ENCODE peak calls at places on chromosome 11, in four cellular contexts. K is brain microvascular endothelial cell, N is coronary artery, L is tibial nerve. T is an unnamed sample.

GRCh38 chr11:43504316-43504950 is 145.7 kb downstream of the TTC17 start:
- DNase-seq in L (no peak), K (peak), N (no peak), T (no peak)

GRCh38 chr11:69374110-69374981 is 80.4 kb downstream of the MYEOV start:
- DNase-seq in N (peak), K (no peak), L (no peak), T (peak)

GRCh38 chr11:125175896-125176575 is 11.5 kb downstream of the PKNOX2 start:
- DNase-seq in K (no peak), L (no peak), N (no peak), T (no peak)

GRCh38 chr11:132087148-132087547 is 716.7 kb downstream of the NTM start:
- DNase-seq in N (no peak), K (no peak), L (no peak), T (no peak)

GRCh38 chr11:70065318-70066135 is 12.6 kb upstream of the ANO1 start:
- DNase-seq in K (no peak), L (no peak), N (peak), T (peak)

GRCh38 chr11:47857485-47858168 is 9.5 kb upstream of the NUP160 start:
- DNase-seq in N (no peak), K (no peak), L (no peak), T (no peak)

GRCh38 chr11:1236316-1237127 is 13.7 kb downstream of the MUC5B start:
- DNase-seq in N (no peak), L (no peak), K (no peak), T (no peak)

GRCh38 chr11:13376838-13377237 is 86.2 kb downstream of the BTBD10 start:
- DNase-seq in L (no peak), N (no peak), K (no peak), T (no peak)

GRCh38 chr11:108199446-108200321 is 22.8 kb downstream of the NPAT start:
- DNase-seq in L (no peak), K (peak), N (no peak), T (no peak)

GRCh38 chr11:36056160-36056751 is 112.4 kb downstream of the LDLRAD3 start:
- DNase-seq in L (no peak), N (no peak), K (peak), T (no peak)

GRCh38 chr11:85590848-85591483 is 36.2 kb downstream of the DLG2 start:
- DNase-seq in N (no peak), L (no peak), K (peak), T (no peak)

GRCh38 chr11:57566035-57566504 is 1.4 kb downstream of the UBE2L6 start:
- DNase-seq in L (peak), N (no peak), K (peak), T (peak)

GRCh38 chr11:74726547-74727182 is 4.6 kb downstream of the CHRDL2 start:
- DNase-seq in K (peak), N (no peak), L (peak), T (peak)

GRCh38 chr11:123313261-123313660 is 116.8 kb upstream of the GRAMD1B start:
- DNase-seq in L (no peak), K (no peak), N (no peak), T (no peak)

GRCh38 chr11:131677832-131678470 is 307.5 kb downstream of the NTM start:
- DNase-seq in N (no peak), K (no peak), L (no peak), T (no peak)

GRCh38 chr11:129375731-129376657 is at the start of gene BARX2:
- DNase-seq in L (no peak), N (no peak), K (peak), T (no peak)

GRCh38 chr11:119016216-119017009 is 1.7 kb downstream of the RPS25 start:
- DNase-seq in L (no peak), K (no peak), N (no peak), T (no peak)

GRCh38 chr11:125777309-125777708 is 1.3 kb downstream of the PATE2 start:
- DNase-seq in K (peak), N (no peak), L (no peak), T (no peak)

GRCh38 chr11:2295971-2296912 is 5.5 kb downstream of the C11orf21 start:
- DNase-seq in K (no peak), N (peak), L (no peak), T (peak)

GRCh38 chr11:64040684-64041267 is 5.0 kb downstream of the FLRT1 start:
- DNase-seq in L (no peak), K (no peak), N (no peak), T (no peak)

GRCh38 chr11:112822478-112823274 is 138.5 kb upstream of the NCAM1 start:
- DNase-seq in L (no peak), N (no peak), K (no peak), T (no peak)

GRCh38 chr11:46697303-46697702 is 3.1 kb downstream of the ARHGAP1 start:
- DNase-seq in K (peak), L (no peak), N (no peak), T (no peak)

GRCh38 chr11:17604913-17605230 is 57.8 kb downstream of the OTOG start:
- DNase-seq in L (no peak), K (no peak), N (no peak), T (peak)

GRCh38 chr11:112795896-112796686 is 165.1 kb upstream of the NCAM1 start:
- DNase-seq in K (no peak), L (no peak), N (peak), T (no peak)

GRCh38 chr11:64687204-64687603 is 35.8 kb downstream of the NRXN2 start:
- DNase-seq in L (peak), K (no peak), N (peak), T (no peak)

GRCh38 chr11:89489930-89490329 is 1.2 kb downstream of the NOX4 start:
- DNase-seq in L (no peak), N (no peak), K (no peak), T (no peak)

GRCh38 chr11:114308689-114309089 is 12.5 kb downstream of the NNMT start:
- DNase-seq in L (peak), N (peak), K (no peak), T (peak)

GRCh38 chr11:1546536-1547466 is 25.3 kb downstream of the DUSP8 start:
- DNase-seq in L (no peak), K (no peak), N (no peak), T (no peak)

GRCh38 chr11:17827006-17827405 is 92.4 kb downstream of the KCNC1 start:
- DNase-seq in N (no peak), L (no peak), K (no peak), T (no peak)

GRCh38 chr11:36349345-36350136 is 53.5 kb downstream of the PRR5L start:
- DNase-seq in K (no peak), N (no peak), L (no peak), T (no peak)

GRCh38 chr11:126452256-126452655 is 96.8 kb downstream of the ST3GAL4 start:
- DNase-seq in K (no peak), N (no peak), L (no peak), T (no peak)

GRCh38 chr11:2483426-2483825 is 38.6 kb downstream of the KCNQ1 start:
- DNase-seq in L (no peak), K (no peak), N (peak), T (no peak)

GRCh38 chr11:130212431-130212961 is 52.9 kb downstream of the ST14 start:
- DNase-seq in K (no peak), N (peak), L (no peak), T (peak)

GRCh38 chr11:134486106-134486505 is 74.1 kb upstream of the B3GAT1 start:
- DNase-seq in K (no peak), N (peak), L (no peak), T (no peak)

GRCh38 chr11:46367244-46367915 is 14.1 kb upstream of the MDK start:
- DNase-seq in K (no peak), L (peak), N (no peak), T (no peak)

GRCh38 chr11:1389932-1390587 is at the start of gene BRSK2:
- DNase-seq in N (no peak), K (no peak), L (no peak), T (no peak)

GRCh38 chr11:72084076-72084475 is 3.4 kb downstream of the LRRC51 start:
- DNase-seq in N (no peak), L (no peak), K (no peak), T (no peak)

GRCh38 chr11:128931661-128932060 is 11.0 kb downstream of the TP53AIP1 start:
- DNase-seq in L (no peak), N (no peak), K (no peak), T (no peak)

DNA sequence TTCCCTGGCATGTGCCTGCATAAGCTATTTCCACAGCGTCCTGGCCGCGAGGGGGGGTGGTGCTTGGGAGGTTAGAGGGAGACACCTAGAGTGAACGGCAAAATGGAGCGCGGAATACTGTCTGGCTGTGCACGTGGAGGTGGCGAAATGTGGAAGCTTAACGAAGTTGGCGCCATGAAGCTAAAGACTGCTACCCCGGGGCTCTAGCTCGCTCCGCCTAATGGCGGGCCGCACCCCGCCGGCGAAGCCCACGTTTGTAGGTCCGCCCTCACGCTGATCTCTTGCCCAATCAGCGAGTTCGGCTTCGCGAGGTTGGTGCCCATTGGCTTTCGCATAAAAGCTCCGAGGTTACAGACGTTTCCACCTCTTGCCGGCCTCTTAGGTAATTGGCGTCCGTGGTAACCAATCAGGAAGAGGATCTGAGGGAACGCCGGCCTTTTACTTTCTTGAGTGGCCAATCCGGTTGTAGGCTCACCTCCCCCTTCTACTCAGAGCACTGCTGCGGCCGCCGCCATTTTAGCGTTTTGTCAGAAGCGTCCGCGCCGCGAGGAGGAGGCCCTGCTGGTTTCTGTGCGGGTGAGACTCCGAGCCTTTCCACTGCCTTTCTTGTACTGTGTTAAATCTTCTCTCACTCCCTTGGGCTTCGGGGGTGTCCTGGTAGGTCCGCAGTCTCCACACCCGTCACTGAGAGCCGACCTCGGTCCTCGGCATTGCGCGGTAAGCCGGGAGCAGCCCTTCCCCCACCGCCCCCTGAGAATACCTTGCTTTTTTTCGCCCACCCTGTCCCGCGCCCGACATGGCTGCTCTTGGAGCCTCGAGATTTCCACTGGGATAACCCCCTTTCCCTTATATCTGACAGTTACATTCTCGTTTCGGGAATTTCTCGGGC is at the start of gene RBM4:
- DNase-seq in L (peak), N (peak), K (peak), T (peak)
- TF ChIP-seq CTCF in L (no peak), N (no peak), K (peak), T (no peak)

GRCh38 chr11:60910711-60911366 is 3.1 kb upstream of the TMEM109 start:
- DNase-seq in L (no peak), N (no peak), K (no peak), T (no peak)
- H3K27ac ChIP-seq in L (no peak), N (peak), K (no peak), T (no peak)

GRCh38 chr11:121334973-121335711 is 42.6 kb downstream of the SC5D start:
- DNase-seq in N (no peak), L (no peak), K (no peak), T (no peak)
- TF ChIP-seq CTCF in N (no peak), L (no peak), K (peak), T (peak)

GRCh38 chr11:105856954-105857353 is 165.1 kb downstream of the MSANTD4 start:
- DNase-seq in L (no peak), N (no peak), K (no peak), T (no peak)

GRCh38 chr11:105867742-105868141 is 154.3 kb downstream of the MSANTD4 start:
- DNase-seq in N (no peak), L (no peak), K (no peak), T (no peak)

GRCh38 chr11:105861225-105861624 is 160.8 kb downstream of the MSANTD4 start:
- DNase-seq in N (no peak), K (no peak), L (no peak), T (no peak)

GRCh38 chr11:105860105-105860504 is 161.9 kb downstream of the MSANTD4 start:
- DNase-seq in K (no peak), N (no peak), L (no peak), T (no peak)

DNA sequence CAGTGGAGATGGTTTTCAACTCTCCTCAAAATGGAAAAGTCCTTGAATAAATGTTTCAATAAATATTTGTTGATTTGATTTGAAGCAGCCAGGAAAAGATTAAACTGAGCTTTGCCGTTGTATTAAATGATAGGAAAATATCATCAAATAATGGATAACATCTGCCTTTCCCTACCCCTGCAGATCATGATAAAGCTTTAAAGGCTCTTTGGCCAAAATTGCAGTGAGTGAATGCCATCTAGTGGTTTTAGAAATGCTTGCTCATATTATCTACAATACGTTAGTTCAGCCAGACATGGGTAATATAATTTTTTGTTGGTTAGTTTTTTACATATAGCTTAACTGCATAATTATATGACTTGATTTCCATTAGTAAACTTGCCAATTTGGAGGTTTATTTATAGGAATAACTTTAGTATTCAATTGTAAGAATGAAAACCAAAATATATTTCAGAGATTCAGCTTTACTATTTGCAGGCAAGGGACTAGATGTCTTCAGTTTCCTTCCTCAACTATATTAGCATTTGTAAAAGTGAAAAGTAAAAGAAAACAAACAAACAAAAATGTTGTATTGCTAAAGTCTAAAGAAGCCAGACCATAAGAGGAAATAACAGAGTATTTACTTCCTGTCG is 159.2 kb downstream of the MSANTD4 start:
- DNase-seq in L (no peak), N (no peak), K (peak), T (no peak)
- H3K27ac ChIP-seq in L (no peak), N (no peak), K (no peak), T (no peak)

DNA sequence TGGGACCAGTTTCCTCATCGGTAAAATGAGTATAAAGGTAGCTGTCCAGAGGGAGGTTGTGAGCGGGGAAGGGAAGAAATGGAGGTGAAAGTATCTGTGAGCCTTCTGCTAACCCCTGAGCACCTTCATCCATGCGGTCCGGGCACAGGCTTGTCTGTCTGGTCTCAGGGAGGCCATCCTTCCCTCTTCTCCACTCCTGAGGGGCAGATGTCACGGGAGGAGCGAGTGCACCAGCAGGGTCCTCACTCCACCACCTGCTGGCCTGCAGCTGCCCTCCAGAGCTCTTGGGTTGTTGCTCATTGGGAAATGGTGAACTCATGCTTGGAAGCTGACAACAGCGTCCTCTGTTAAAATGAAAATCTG is 33.8 kb upstream of the WNT11 start:
- DNase-seq in N (no peak), K (no peak), L (no peak), T (no peak)
- TF ChIP-seq CTCF in N (no peak), K (no peak), L (no peak), T (no peak)

DNA sequence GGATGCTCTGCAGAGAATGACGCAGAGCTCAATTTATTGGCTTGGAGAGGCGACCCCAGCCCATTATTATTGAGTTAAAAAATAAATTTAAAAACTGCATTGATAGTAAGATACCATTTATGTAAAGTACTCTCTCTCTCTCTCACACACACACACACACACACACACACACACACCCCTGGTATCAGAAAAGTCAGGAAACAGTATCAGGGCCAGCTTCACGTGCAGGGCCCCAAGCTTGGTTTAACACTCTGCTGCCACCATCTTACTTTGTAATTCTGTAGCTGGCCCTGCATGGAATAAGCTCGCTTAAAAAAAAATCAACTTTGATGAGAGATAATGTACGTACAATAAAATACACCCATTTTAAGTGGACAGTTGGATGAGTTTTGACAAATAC is 59.8 kb upstream of the CD5 start:
- DNase-seq in N (no peak), K (no peak), L (no peak), T (no peak)
- H3K27ac ChIP-seq in N (no peak), K (no peak), L (no peak), T (no peak)

DNA sequence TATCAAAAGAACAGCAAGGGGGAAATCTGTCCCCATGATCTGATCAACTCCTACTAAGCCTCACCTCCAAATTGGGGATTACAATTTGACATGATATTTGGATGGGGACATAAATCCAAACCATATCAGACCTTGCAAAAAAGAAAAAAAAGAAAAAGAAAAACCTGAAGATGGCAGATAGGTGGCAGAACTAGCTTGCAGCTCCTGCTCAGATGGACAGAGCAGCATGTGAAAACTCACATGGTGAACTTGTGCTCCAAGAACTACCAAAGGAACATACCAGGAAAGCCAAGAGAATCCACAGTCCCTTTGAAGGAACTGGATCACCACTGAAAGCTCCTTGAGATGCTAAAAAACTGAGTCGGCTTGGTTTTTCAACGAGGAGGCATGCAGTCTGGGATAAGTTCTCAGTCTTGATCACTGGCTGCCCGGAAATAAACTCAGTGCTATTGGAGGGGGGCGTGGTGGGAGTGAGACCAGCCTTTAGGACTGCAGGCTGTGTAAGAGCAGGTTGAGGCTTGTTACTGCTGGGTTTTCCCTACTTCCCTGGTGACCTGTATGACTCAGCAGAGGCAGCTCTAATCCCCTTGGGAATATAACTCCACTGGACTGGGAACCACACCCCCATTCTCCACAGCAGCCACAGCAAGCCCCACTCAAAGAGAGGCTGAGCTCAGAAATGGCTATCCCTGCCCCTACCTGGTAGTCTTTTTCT is 358.3 kb upstream of the ARHGAP42 start:
- DNase-seq in K (no peak), L (no peak), N (no peak), T (no peak)
- TF ChIP-seq CTCF in K (no peak), L (no peak), N (no peak), T (no peak)